ENCODE peak calls at places on chromosome 11, in six cellular contexts. One of them, this sample, is unnamed.

GRCh38 chr11:118142081-118142480 is 10.5 kb downstream of the SCN4B start:
- DNase-seq in fibroblast of the aortic adventitia: no peak
- DNase-seq in adrenal gland: no peak
- DNase-seq in stomach: no peak
- DNase-seq in activated CD8-positive, alpha-beta T cell treated with anti-CD3 and anti-CD28 coated beads for 36 hours: no peak
- DNase-seq in nucleus accumbens: no peak
- DNase-seq in this sample: no peak

GRCh38 chr11:7353100-7353499 is 101.4 kb downstream of the SYT9 start:
- DNase-seq in fibroblast of the aortic adventitia: peak
- DNase-seq in adrenal gland: no peak
- DNase-seq in stomach: no peak
- DNase-seq in activated CD8-positive, alpha-beta T cell treated with anti-CD3 and anti-CD28 coated beads for 36 hours: peak
- DNase-seq in nucleus accumbens: no peak
- DNase-seq in this sample: peak

GRCh38 chr11:9771126-9771624 is 107.3 kb downstream of the SWAP70 start:
- DNase-seq in fibroblast of the aortic adventitia: peak
- DNase-seq in adrenal gland: no peak
- DNase-seq in stomach: no peak
- DNase-seq in activated CD8-positive, alpha-beta T cell treated with anti-CD3 and anti-CD28 coated beads for 36 hours: no peak
- DNase-seq in nucleus accumbens: no peak
- DNase-seq in this sample: no peak

GRCh38 chr11:31421840-31422239 is 52.2 kb downstream of the DNAJC24 start:
- DNase-seq in fibroblast of the aortic adventitia: no peak
- DNase-seq in adrenal gland: no peak
- DNase-seq in stomach: no peak
- DNase-seq in activated CD8-positive, alpha-beta T cell treated with anti-CD3 and anti-CD28 coated beads for 36 hours: no peak
- DNase-seq in nucleus accumbens: no peak
- DNase-seq in this sample: no peak

GRCh38 chr11:131683131-131683530 is 312.7 kb downstream of the NTM start:
- DNase-seq in fibroblast of the aortic adventitia: no peak
- DNase-seq in adrenal gland: no peak
- DNase-seq in stomach: no peak
- DNase-seq in activated CD8-positive, alpha-beta T cell treated with anti-CD3 and anti-CD28 coated beads for 36 hours: no peak
- DNase-seq in nucleus accumbens: no peak
- DNase-seq in this sample: no peak

GRCh38 chr11:103681855-103682254 is 354.6 kb upstream of the DDI1 start:
- DNase-seq in fibroblast of the aortic adventitia: no peak
- DNase-seq in adrenal gland: no peak
- DNase-seq in stomach: no peak
- DNase-seq in activated CD8-positive, alpha-beta T cell treated with anti-CD3 and anti-CD28 coated beads for 36 hours: no peak
- DNase-seq in nucleus accumbens: no peak
- DNase-seq in this sample: no peak

GRCh38 chr11:30333405-30333804 is 10.5 kb downstream of the ARL14EP start:
- DNase-seq in fibroblast of the aortic adventitia: peak
- DNase-seq in adrenal gland: no peak
- DNase-seq in stomach: no peak
- DNase-seq in activated CD8-positive, alpha-beta T cell treated with anti-CD3 and anti-CD28 coated beads for 36 hours: no peak
- DNase-seq in nucleus accumbens: no peak
- DNase-seq in this sample: no peak

GRCh38 chr11:65448418-65449196 is 26.0 kb downstream of the NEAT1 start:
- DNase-seq in fibroblast of the aortic adventitia: no peak
- DNase-seq in adrenal gland: peak
- DNase-seq in stomach: peak
- DNase-seq in activated CD8-positive, alpha-beta T cell treated with anti-CD3 and anti-CD28 coated beads for 36 hours: peak
- DNase-seq in nucleus accumbens: no peak
- DNase-seq in this sample: no peak

GRCh38 chr11:76610871-76611475 is 59.6 kb downstream of the LRRC32 start:
- DNase-seq in fibroblast of the aortic adventitia: no peak
- DNase-seq in adrenal gland: no peak
- DNase-seq in stomach: no peak
- DNase-seq in activated CD8-positive, alpha-beta T cell treated with anti-CD3 and anti-CD28 coated beads for 36 hours: peak
- DNase-seq in nucleus accumbens: no peak
- DNase-seq in this sample: no peak

GRCh38 chr11:45995342-45995734 is 72.9 kb downstream of the LARGE2 start:
- DNase-seq in fibroblast of the aortic adventitia: no peak
- DNase-seq in adrenal gland: no peak
- DNase-seq in stomach: no peak
- DNase-seq in activated CD8-positive, alpha-beta T cell treated with anti-CD3 and anti-CD28 coated beads for 36 hours: no peak
- DNase-seq in nucleus accumbens: no peak
- DNase-seq in this sample: no peak

GRCh38 chr11:118106789-118107335 is 20.1 kb upstream of the SMIM35 start:
- DNase-seq in fibroblast of the aortic adventitia: peak
- DNase-seq in adrenal gland: no peak
- DNase-seq in stomach: no peak
- DNase-seq in activated CD8-positive, alpha-beta T cell treated with anti-CD3 and anti-CD28 coated beads for 36 hours: no peak
- DNase-seq in nucleus accumbens: no peak
- DNase-seq in this sample: no peak

GRCh38 chr11:30760341-30760740 is 174.2 kb upstream of the MPPED2 start:
- DNase-seq in fibroblast of the aortic adventitia: no peak
- DNase-seq in adrenal gland: no peak
- DNase-seq in stomach: no peak
- DNase-seq in activated CD8-positive, alpha-beta T cell treated with anti-CD3 and anti-CD28 coated beads for 36 hours: no peak
- DNase-seq in nucleus accumbens: no peak
- DNase-seq in this sample: no peak

GRCh38 chr11:122706261-122706660 is 50.7 kb downstream of the UBASH3B start:
- DNase-seq in fibroblast of the aortic adventitia: peak
- DNase-seq in adrenal gland: no peak
- DNase-seq in stomach: no peak
- DNase-seq in activated CD8-positive, alpha-beta T cell treated with anti-CD3 and anti-CD28 coated beads for 36 hours: no peak
- DNase-seq in nucleus accumbens: no peak
- DNase-seq in this sample: peak

GRCh38 chr11:9923280-9923679 is 259.4 kb downstream of the SWAP70 start:
- DNase-seq in fibroblast of the aortic adventitia: no peak
- DNase-seq in adrenal gland: no peak
- DNase-seq in stomach: no peak
- DNase-seq in activated CD8-positive, alpha-beta T cell treated with anti-CD3 and anti-CD28 coated beads for 36 hours: no peak
- DNase-seq in nucleus accumbens: no peak
- DNase-seq in this sample: no peak

GRCh38 chr11:12862761-12863469 is 146.2 kb upstream of the RASSF10 start:
- DNase-seq in fibroblast of the aortic adventitia: peak
- DNase-seq in adrenal gland: no peak
- DNase-seq in stomach: no peak
- DNase-seq in activated CD8-positive, alpha-beta T cell treated with anti-CD3 and anti-CD28 coated beads for 36 hours: no peak
- DNase-seq in nucleus accumbens: peak
- DNase-seq in this sample: peak

This sample was measured in hepatic stellate cell.